ENCODE peak calls at places on chromosomes 3 and 15, in four cellular contexts. O is body of pancreas, K is GM23338, P is brain microvascular endothelial cell. D is an unnamed sample.

GRCh38 chr3:28576590-28577220 is 228.1 kb upstream of the AZI2 start:
- DNase-seq in O (no peak), K (peak), P (no peak), D (no peak)

GRCh38 chr15:50134524-50135024 is 15.5 kb upstream of the ATP8B4 start:
- DNase-seq in O (no peak), K (no peak), P (peak), D (no peak)

GRCh38 chr3:146598486-146598885 is 6.7 kb downstream of the PLSCR5 start:
- DNase-seq in O (no peak), K (no peak), P (no peak), D (no peak)

GRCh38 chr3:192170659-192171058 is 556.7 kb downstream of the FGF12 start:
- DNase-seq in O (no peak), K (no peak), P (no peak), D (no peak)

GRCh38 chr3:88810455-88810854 is 297.0 kb upstream of the EPHA3 start:
- DNase-seq in O (no peak), K (no peak), P (peak), D (no peak)

GRCh38 chr15:62816342-62817059 is 226.0 kb upstream of the TPM1 start:
- DNase-seq in O (no peak), K (no peak), P (peak), D (no peak)

GRCh38 chr3:29925150-29925549 is 644.3 kb downstream of the RBMS3 start:
- DNase-seq in O (no peak), K (no peak), P (no peak), D (no peak)

GRCh38 chr3:66426135-66426534 is 74.7 kb downstream of the LRIG1 start:
- DNase-seq in O (no peak), K (no peak), P (no peak), D (no peak)

GRCh38 chr3:64242435-64242834 is 17.2 kb upstream of the PRICKLE2 start:
- DNase-seq in O (peak), K (no peak), P (no peak), D (no peak)

GRCh38 chr3:354433-354832 is 157.9 kb downstream of the CHL1 start:
- DNase-seq in O (peak), K (peak), P (peak), D (peak)

GRCh38 chr15:62457100-62457499 is 292.0 kb upstream of the C2CD4B start:
- DNase-seq in O (no peak), K (no peak), P (no peak), D (no peak)

GRCh38 chr15:90190606-90191343 is 10.4 kb upstream of the SEMA4B start:
- DNase-seq in O (peak), K (no peak), P (no peak), D (peak)

GRCh38 chr3:185309309-185309708 is 53.6 kb upstream of the MAP3K13 start:
- DNase-seq in O (no peak), K (no peak), P (no peak), D (no peak)

GRCh38 chr3:112858410-112859069 is 11.9 kb upstream of the CD200R1L start:
- DNase-seq in O (no peak), K (no peak), P (peak), D (peak)

GRCh38 chr3:194344012-194344411 is 7.1 kb downstream of the CPN2 start:
- DNase-seq in O (peak), K (peak), P (peak), D (no peak)

DNA sequence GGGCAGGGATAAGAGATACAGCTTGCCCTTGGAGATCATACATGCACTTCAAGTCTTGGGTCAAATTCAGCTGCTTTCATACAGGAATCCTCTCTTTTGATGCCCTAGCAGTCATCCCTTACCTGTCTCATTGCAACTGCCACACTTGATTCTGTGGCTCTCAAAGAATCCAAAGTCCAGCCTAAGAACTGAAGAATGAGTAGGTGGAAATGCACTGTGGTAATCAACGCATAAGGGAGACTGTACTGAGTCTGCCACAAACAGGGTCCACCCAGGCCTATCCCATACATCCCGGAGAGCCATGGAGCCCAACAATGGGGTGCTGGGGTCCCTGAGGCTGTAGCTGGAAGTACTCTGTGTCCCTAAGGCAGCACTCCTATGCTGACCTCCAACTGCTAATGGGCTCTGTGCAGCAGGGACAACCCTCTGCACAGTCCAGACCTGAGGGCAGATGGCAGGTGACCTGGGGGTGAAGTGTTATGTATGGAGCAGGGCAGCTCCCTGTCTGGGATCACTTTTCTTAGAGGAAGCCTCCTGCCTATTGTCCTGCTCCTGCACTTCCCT is 1.7 kb upstream of the VPS18 start:
- DNase-seq in O (no peak), K (no peak), P (no peak), D (no peak)
- TF ChIP-seq CTCF in O (no peak), K (no peak), P (no peak), D (no peak)

DNA sequence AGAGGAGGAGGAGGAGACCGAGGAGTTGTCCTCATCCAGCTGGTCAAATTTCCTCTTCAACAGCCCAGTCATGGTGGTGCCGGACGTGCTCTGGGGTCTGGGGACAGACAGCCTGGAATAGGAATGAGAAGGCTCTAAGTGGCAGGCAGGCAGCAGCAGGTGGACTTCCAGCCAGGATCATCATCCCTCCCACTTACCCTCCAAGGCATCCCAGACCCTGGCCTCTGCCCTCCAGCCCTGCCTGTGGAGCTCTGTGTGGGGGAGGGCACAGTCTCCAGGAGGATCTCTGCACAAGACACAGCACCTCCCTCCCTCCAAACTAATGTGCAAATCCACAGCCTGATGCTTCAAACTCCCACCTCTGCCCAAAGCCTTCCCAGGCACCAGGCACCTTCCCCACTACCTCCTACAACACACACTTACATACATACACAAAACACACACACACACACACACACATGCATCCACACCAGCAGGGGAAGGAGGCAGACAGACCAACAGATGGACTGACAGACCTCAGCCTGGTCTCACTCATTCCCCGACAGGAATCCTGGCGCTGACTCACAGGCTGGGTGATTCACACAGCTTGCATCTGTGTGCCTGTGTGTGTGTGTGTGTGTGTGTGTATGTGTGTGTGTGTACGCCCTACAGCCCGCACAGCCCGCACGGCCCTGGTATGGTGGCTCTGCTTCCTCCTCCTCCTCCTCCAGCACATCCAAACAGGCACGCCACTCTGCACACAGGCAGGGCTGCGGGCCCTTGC is 6.6 kb downstream of the CSRNP1 start:
- DNase-seq in O (peak), K (no peak), P (peak), D (no peak)
- H3K4me3 ChIP-seq in O (no peak), K (no peak), P (peak), D (peak)

DNA sequence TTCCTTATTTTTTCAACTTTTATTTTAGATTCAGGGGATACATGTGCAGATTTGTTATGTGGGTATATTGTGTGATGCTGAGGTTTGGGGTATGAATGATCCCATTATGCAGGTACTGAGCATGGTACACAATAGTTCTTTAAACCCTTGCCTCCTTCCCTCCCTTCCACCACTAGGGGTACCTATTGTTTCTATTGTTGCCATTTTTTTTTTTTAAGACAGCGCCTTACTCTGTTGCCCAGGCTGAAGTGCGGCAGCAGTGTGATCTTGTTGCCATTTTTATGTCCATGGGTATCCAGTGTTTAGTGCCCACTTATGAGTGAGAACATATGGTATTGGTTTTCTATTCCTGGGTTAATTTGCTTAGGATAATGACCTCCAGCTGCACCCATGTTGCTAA is 117.3 kb upstream of the FAM3D start:
- DNase-seq in O (no peak), K (peak), P (no peak), D (no peak)
- TF ChIP-seq CTCF in O (no peak), K (no peak), P (no peak), D (no peak)

GRCh38 chr3:23114479-23114878 is 88.6 kb upstream of the UBE2E2 start:
- DNase-seq in O (no peak), K (no peak), P (no peak), D (no peak)

GRCh38 chr3:23112491-23112890 is 90.6 kb upstream of the UBE2E2 start:
- DNase-seq in O (no peak), K (peak), P (no peak), D (no peak)

GRCh38 chr3:23115171-23115877 is 87.8 kb upstream of the UBE2E2 start:
- DNase-seq in O (no peak), K (no peak), P (no peak), D (no peak)

GRCh38 chr3:23111799-23112198 is 91.3 kb upstream of the UBE2E2 start:
- DNase-seq in O (no peak), K (no peak), P (no peak), D (no peak)

GRCh38 chr3:23113455-23114171 is 89.5 kb upstream of the UBE2E2 start:
- DNase-seq in O (no peak), K (no peak), P (peak), D (no peak)
- H3K4me3 ChIP-seq in O (no peak), K (no peak), P (no peak), D (no peak)

GRCh38 chr15:65832549-65833364 is 36.5 kb upstream of the RAB11A start:
- DNase-seq in O (peak), K (peak), P (peak), D (no peak)
- TF ChIP-seq CTCF in O (peak), K (no peak), P (peak), D (no peak)

GRCh38 chr3:129064969-129065726 is 4.6 kb downstream of the GP9 start:
- DNase-seq in O (no peak), K (no peak), P (no peak), D (no peak)

GRCh38 chr3:129070086-129070875 is 9.7 kb downstream of the GP9 start:
- DNase-seq in O (no peak), K (no peak), P (no peak), D (no peak)

GRCh38 chr3:129063841-129064482 is 3.4 kb downstream of the GP9 start:
- DNase-seq in O (peak), K (no peak), P (no peak), D (no peak)

GRCh38 chr3:129065727-129066087 is 5.1 kb downstream of the GP9 start:
- DNase-seq in O (no peak), K (no peak), P (no peak), D (no peak)

GRCh38 chr3:129068291-129068886 is 7.8 kb downstream of the GP9 start:
- DNase-seq in O (peak), K (peak), P (no peak), D (no peak)
- H3K4me3 ChIP-seq in O (no peak), K (peak), P (peak), D (no peak)

GRCh38 chr3:99498544-99499234 is 139.7 kb upstream of the COL8A1 start:
- DNase-seq in O (no peak), K (peak), P (peak), D (no peak)
- TF ChIP-seq CTCF in O (no peak), K (no peak), P (peak), D (no peak)

GRCh38 chr3:140290105-140290504 is 355.1 kb downstream of the CLSTN2 start:
- DNase-seq in O (no peak), K (no peak), P (peak), D (no peak)
- H3K4me3 ChIP-seq in O (no peak), K (no peak), P (no peak), D (no peak)

DNA sequence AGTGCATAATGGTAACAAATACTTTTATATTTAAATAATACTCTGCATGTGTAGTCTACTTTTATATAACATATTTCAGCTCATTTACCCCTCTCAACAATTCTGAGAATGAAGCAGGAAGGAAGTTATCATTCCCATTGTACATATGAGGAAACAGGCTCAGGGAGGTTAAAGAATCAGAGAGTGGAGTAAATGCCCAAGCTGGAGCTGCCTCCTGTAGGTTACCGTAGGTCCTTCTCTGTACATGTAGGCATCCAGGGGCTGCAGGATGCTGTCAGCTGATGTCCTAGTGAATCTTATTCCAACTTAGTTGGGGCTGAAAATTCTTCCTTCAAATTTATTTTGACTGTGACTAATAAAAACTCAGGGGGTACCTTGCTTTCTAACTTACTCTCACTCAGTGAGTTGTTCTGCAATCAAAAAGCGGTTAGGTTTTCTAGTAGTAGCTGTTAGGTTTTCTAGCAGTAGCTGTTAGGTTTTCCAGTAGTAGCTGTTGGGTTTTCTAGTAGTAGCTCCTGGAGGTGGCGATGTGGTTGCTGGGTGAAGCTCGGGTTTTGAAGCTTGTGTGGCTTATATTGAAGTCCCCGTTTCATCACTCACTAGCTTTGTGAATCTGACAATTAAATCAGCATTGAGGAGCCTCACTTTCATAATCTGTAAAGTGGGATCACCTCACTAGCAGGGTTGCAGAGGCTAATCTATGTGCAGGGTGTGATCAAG is 357.0 kb downstream of the NR2F2 start:
- DNase-seq in O (no peak), K (peak), P (no peak), D (no peak)
- TF ChIP-seq CTCF in O (no peak), K (peak), P (no peak), D (no peak)